ENCODE peak calls at places on chromosomes 11 and 22, in nine cellular contexts. N is H1, U is prostate gland, Z is HCT116, B is suprapubic skin, R is sigmoid colon, K is GM12878, V is esophagus muscularis mucosa, J is endothelial cell of umbilical vein. Q is an unnamed sample.

GRCh38 chr11:292211-293121 is 3.5 kb downstream of the PGGHG start:
- DNase-seq in U (no peak), Z (no peak), J (no peak), K (no peak), V (no peak), B (no peak), R (peak; percentile 60), N (no peak), Q (no peak)

GRCh38 chr11:134407321-134407828 is 4.7 kb downstream of the B3GAT1 start:
- DNase-seq in U (no peak), J (no peak), V (no peak), N (no peak), B (no peak), Z (no peak), R (no peak), K (no peak), Q (peak; percentile 86)

GRCh38 chr22:23203452-23204124 is 23.3 kb downstream of the BCR start:
- DNase-seq in J (no peak), K (no peak), V (no peak), R (no peak), N (no peak), U (no peak), B (no peak), Z (no peak), Q (no peak)

GRCh38 chr11:43516316-43516820 is 157.6 kb downstream of the TTC17 start:
- DNase-seq in R (no peak), K (no peak), B (no peak), V (no peak), J (no peak), N (no peak), U (no peak), Z (no peak), Q (no peak)

GRCh38 chr11:112213753-112214152 is 12.5 kb upstream of the PTS start:
- DNase-seq in R (no peak), Z (no peak), J (no peak), V (no peak), U (no peak), N (no peak), K (no peak), B (no peak), Q (no peak)

GRCh38 chr11:78101073-78101472 is 21.4 kb upstream of the NDUFC2 start:
- DNase-seq in V (no peak), K (no peak), N (no peak), U (no peak), R (no peak), B (no peak), Z (no peak), J (no peak), Q (no peak)

GRCh38 chr11:35235944-35236666 is 97.1 kb downstream of the CD44 start:
- DNase-seq in V (no peak), Z (peak; percentile 61), B (no peak), N (no peak), R (no peak), K (no peak), U (no peak), J (no peak), Q (peak; percentile 72)

GRCh38 chr11:65185869-65186341 is 4.2 kb downstream of the CAPN1 start:
- DNase-seq in B (peak; percentile 60), J (no peak), V (no peak), U (no peak), N (no peak), K (no peak), R (no peak), Z (no peak), Q (no peak)

GRCh38 chr22:30396871-30397655 is at the start of gene SEC14L2:
- DNase-seq in B (peak; percentile 89), R (peak; percentile 88), J (peak; percentile 52), N (no peak), Z (peak; percentile 43), U (peak; percentile 79), K (no peak), V (no peak), Q (peak; percentile 79)

DNA sequence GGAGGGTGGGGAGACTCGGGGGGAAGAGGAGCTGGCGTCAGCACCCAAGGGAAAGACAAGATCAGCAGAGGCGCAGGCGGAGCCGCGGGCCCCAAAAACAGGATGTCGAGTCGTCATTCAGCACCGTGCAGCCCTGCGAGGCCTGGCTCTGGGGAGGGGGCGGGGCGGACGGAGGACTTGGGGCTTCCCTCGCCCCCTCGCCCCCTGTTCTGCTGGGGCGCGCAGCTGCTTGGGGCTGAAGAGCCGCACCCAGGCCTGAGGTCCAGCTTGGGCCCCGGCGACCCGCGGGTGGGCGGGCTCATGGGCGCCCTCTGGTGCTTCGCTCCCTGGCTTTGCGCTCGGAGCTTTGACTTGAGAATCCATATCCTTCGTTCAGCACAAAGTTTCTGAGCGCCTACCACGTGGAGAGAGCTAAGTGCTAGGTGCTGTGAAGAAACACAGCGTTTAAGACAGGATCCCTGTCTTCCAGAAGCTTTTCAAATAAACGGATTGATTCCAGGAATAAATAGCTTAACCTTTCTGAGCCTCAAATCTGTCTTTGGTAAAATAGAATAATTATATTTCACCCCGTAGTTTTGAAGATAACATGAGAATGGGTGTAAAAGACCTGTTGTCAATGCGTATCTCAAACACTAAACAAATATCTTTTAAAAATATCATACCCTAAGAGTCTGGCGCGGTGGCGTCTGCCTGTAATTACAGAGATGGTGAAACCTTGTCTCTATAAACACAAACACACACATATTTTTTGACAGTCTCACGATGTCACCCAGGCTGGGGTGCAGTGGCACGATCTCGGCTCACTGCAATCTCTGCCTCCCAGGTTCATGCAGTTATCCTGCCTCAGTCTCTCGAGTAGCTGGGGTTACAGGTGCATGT is 906 bp upstream of the RHOG start:
- DNase-seq in B (no peak), V (peak; percentile 97), U (peak; percentile 82), K (peak; percentile 79), N (peak; percentile 59), Z (peak; percentile 68), J (peak; percentile 91), R (peak; percentile 92), Q (peak; percentile 89)
- TF ChIP-seq POLR2A in B (no peak), V (peak; percentile 15), U (peak; percentile 36), K (peak; percentile 71), N (no peak), Z (no peak), J (peak; percentile 18), R (peak; percentile 33), Q (no peak)

GRCh38 chr11:2929880-2930704 is 872 bp upstream of the PHLDA2 start:
- DNase-seq in N (no peak), B (no peak), R (peak; percentile 70), J (peak; percentile 59), U (peak; percentile 69), V (no peak), K (peak; percentile 11), Z (peak; percentile 46), Q (peak; percentile 52)

GRCh38 chr11:2927493-2927800 is 1.8 kb downstream of the PHLDA2 start:
- DNase-seq in B (no peak), Z (no peak), R (peak; percentile 54), J (no peak), V (no peak), K (no peak), U (no peak), N (no peak), Q (no peak)

GRCh38 chr11:2929511-2929879 is 275 bp upstream of the PHLDA2 start:
- DNase-seq in B (no peak), V (no peak), J (peak; percentile 68), R (peak; percentile 72), U (peak; percentile 68), N (no peak), K (no peak), Z (peak; percentile 52), Q (peak; percentile 84)

GRCh38 chr11:2927851-2928604 is 1.2 kb downstream of the PHLDA2 start:
- DNase-seq in V (no peak), U (no peak), N (no peak), Z (no peak), K (no peak), R (no peak), B (no peak), J (peak; percentile 49), Q (no peak)

DNA sequence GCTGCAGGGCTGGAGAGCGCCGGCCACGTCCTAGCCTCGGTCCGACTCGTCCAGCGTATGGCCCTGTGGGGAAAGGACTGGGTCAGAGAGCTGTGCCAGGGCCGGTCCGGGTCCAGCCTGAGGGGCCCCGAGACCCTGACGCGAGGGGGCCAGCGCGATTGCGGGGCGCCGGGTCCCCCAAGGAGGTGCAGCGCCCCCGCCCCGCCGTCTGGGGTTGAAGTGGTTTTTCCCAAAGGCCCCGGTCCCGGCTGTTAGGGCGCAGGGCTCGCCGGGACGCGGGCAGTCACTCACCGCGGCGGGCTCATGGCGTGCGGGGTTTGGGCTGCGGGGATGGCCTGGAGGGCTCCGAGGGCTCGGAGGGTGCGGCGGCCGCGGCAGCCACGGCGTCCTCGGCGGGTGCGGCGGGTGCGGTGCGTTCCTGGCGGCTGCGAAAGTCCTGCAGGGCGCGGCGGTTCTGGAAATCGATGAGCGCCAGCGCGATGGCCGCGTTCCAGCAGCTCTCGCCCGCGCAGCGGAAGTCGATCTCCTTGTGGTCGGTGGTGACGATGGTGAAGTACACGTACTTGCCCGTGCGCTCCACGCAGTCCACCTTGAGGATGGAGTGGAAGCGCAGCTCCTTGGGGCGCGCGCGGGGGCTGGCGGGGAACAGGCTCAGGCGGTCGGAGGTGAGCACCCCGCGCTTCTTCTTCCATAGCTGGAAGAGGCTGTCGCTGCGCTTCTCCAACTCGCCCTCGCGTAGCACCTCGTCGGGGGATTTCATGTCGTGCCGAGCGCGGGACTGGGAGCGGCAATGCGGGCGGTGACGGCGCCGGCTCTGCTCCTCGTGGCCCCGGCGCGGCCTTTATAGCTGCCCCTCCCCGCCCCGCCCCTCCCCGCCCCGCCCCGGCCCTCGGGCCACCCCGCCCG is at the start of gene PHLDA2:
- DNase-seq in J (peak; percentile 59), B (no peak), Z (peak; percentile 41), K (no peak), V (no peak), N (no peak), R (peak; percentile 71), U (no peak), Q (peak; percentile 71)
- TF ChIP-seq POLR2AphosphoS5 in J (peak; percentile 95), B (no peak), Z (peak; percentile 99), K (no peak), V (peak; percentile 29), N (peak; percentile 80), R (peak; percentile 55), U (peak; percentile 54), Q (peak; percentile 97)

GRCh38 chr11:123434262-123434661 is 4.2 kb downstream of the GRAMD1B start:
- DNase-seq in N (no peak), K (no peak), U (no peak), J (peak; percentile 25), R (no peak), B (peak; percentile 24), V (no peak), Z (peak; percentile 43), Q (no peak)
- TF ChIP-seq CTCF in N (peak; percentile 47), K (peak; percentile 50), U (no peak), J (no peak), R (no peak), B (no peak), V (no peak), Z (peak; percentile 43), Q (no peak)

DNA sequence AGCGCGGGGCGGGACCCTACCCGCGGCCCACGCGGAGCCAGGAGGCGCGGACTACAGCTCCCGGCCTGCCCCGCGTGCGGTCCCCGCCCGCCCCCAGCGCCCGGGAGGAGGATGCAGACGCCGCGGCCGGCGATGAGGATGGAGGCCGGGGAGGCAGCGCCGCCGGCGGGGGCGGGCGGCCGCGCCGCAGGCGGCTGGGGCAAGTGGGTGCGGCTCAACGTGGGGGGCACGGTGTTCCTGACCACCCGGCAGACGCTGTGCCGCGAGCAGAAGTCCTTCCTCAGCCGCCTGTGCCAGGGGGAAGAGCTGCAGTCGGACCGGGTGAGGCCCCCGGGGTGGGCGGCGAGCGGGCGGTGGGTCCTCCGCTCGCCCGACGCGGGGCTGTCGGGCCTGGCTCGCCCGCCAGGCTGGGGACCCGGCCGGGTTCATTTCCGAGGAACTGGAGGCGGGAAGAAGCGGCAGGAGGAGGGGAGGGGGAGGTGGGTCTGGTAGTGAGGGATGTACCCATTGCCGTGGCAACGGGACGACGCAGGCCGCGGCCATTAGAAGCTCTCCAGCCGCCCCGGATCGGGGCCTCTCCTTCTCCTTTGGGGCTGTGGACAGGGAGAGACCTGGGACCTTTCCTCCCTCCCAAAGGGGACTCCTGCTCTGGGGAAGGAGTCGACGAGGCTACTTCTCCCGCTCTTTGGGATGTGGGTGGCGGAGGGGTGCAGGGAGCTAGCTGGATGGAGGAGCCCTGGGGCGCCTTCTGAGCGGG is at the start of gene KCTD17:
- DNase-seq in B (no peak), K (no peak), U (peak; percentile 32), N (no peak), Z (peak; percentile 24), J (peak; percentile 64), V (no peak), R (peak; percentile 80), Q (peak; percentile 70)
- TF ChIP-seq POLR2A in B (no peak), K (peak; percentile 51), U (no peak), N (no peak), Z (no peak), J (peak; percentile 69), V (no peak), R (no peak), Q (no peak)

Q was measured in stomach.